ENCODE peak calls at places on chromosomes 4 and X, in ten cellular contexts. R is anterior cingulate cortex, X is GM12878, S is SW480, F is GM12891, Q is HEK293T, A is MM.1S, K is islet precursor cell, J is IMR-90, P is H7. I is an unnamed sample.

GRCh38 chrX:68748030-68748429 is 80.8 kb upstream of the EFNB1 start:
- DNase-seq in J (no peak), S (no peak), Q (no peak), K (no peak), X (no peak), R (no peak), F (no peak), A (no peak), P (no peak), I (no peak)

GRCh38 chr4:7110546-7110945 is 42.7 kb upstream of the GRPEL1 start:
- DNase-seq in F (no peak), S (no peak), R (no peak), Q (no peak), J (no peak), X (no peak), P (no peak), A (no peak), K (no peak), I (no peak)

GRCh38 chrX:39309721-39310152 is 508.5 kb downstream of the MID1IP1 start:
- DNase-seq in R (no peak), J (no peak), P (no peak), A (no peak), S (peak; percentile 51), K (peak; percentile 84), X (no peak), F (no peak), Q (no peak), I (peak; percentile 8)

GRCh38 chrX:133970021-133970550 is 15.3 kb downstream of the GPC3 start:
- DNase-seq in A (no peak), K (peak; percentile 73), J (no peak), Q (no peak), S (no peak), P (peak; percentile 10), F (no peak), X (no peak), R (no peak), I (no peak)

GRCh38 chrX:1767026-1767425 is 152.2 kb downstream of the ASMT start:
- DNase-seq in R (peak; percentile 50), X (no peak), P (peak; percentile 53), Q (no peak), A (no peak), J (no peak), F (no peak), S (no peak), K (no peak), I (no peak)

GRCh38 chrX:123169247-123169901 is 14.7 kb upstream of the GRIA3 start:
- DNase-seq in R (no peak), X (no peak), F (no peak), S (peak; percentile 1), P (no peak), A (no peak), Q (no peak), K (no peak), J (no peak), I (peak; percentile 23)

GRCh38 chr4:87375719-87376291 is 15.2 kb downstream of the HSD17B11 start:
- DNase-seq in X (no peak), Q (peak; percentile 46), P (peak; percentile 27), J (peak; percentile 88), R (no peak), A (peak; percentile 45), S (peak; percentile 40), F (no peak), K (no peak), I (peak; percentile 79)

GRCh38 chr4:107863850-107864371 is 39.2 kb downstream of the SGMS2 start:
- DNase-seq in J (peak; percentile 51), S (peak; percentile 26), K (no peak), Q (peak; percentile 22), P (no peak), A (no peak), R (no peak), X (no peak), F (no peak), I (peak; percentile 50)

GRCh38 chr4:13142191-13142590 is 341.9 kb downstream of the RAB28 start:
- DNase-seq in Q (no peak), X (no peak), P (no peak), J (no peak), A (no peak), F (no peak), K (no peak), R (no peak), S (no peak), I (no peak)

GRCh38 chr4:52966781-52967180 is 104.7 kb downstream of the RASL11B start:
- DNase-seq in P (no peak), X (no peak), R (no peak), F (no peak), S (no peak), J (no peak), Q (no peak), K (no peak), A (no peak), I (peak; percentile 24)

GRCh38 chr4:89469930-89470375 is 162.4 kb upstream of the GPRIN3 start:
- DNase-seq in A (peak; percentile 50), P (no peak), F (no peak), J (peak; percentile 98), S (peak; percentile 25), K (no peak), Q (no peak), R (no peak), X (peak; percentile 25), I (peak; percentile 89)

GRCh38 chrX:22220941-22221340 is 51.8 kb upstream of the CBLL2 start:
- DNase-seq in Q (no peak), P (no peak), K (peak; percentile 60), J (peak; percentile 88), F (no peak), X (no peak), R (no peak), S (peak; percentile 5), A (no peak), I (peak; percentile 81)

GRCh38 chr4:40328383-40328782 is 6.8 kb upstream of the CHRNA9 start:
- DNase-seq in S (no peak), R (no peak), P (no peak), X (no peak), F (no peak), K (no peak), A (no peak), J (no peak), Q (no peak), I (no peak)

GRCh38 chrX:66602381-66602938 is 36.4 kb downstream of the EDA2R start:
- DNase-seq in S (no peak), X (no peak), Q (no peak), R (peak; percentile 3), A (no peak), J (no peak), F (no peak), K (no peak), P (no peak), I (no peak)

GRCh38 chr4:121375262-121375661 is 5.6 kb downstream of the QRFPR start:
- DNase-seq in A (no peak), F (no peak), X (no peak), S (peak; percentile 1), P (no peak), R (no peak), J (no peak), K (no peak), Q (no peak), I (peak; percentile 3)

GRCh38 chr4:141417387-141417786 is 196.7 kb downstream of the ZNF330 start:
- DNase-seq in R (no peak), A (no peak), Q (no peak), F (no peak), P (no peak), X (no peak), S (no peak), J (peak; percentile 73), K (no peak), I (peak; percentile 73)

GRCh38 chr4:140085062-140085622 is 68.8 kb downstream of the MAML3 start:
- DNase-seq in A (no peak), F (no peak), X (no peak), S (peak; percentile 69), Q (no peak), P (no peak), J (peak; percentile 56), R (no peak), K (peak; percentile 98), I (peak; percentile 54)

GRCh38 chr4:52949336-52949735 is 87.2 kb downstream of the RASL11B start:
- DNase-seq in R (no peak), K (no peak), Q (no peak), P (no peak), F (no peak), X (no peak), J (no peak), A (no peak), S (no peak), I (no peak)

GRCh38 chr4:108979754-108980153 is 216.9 kb upstream of the ETNPPL start:
- DNase-seq in F (no peak), X (no peak), Q (no peak), J (no peak), S (no peak), P (peak; percentile 13), R (no peak), A (no peak), K (no peak), I (no peak)

GRCh38 chr4:141140271-141141205 is 7.3 kb upstream of the RNF150 start:
- DNase-seq in R (no peak), Q (no peak), F (no peak), J (no peak), P (no peak), S (no peak), K (no peak), A (no peak), X (no peak), I (no peak)

GRCh38 chr4:108155373-108155772 is 13.4 kb downstream of the LEF1 start:
- DNase-seq in X (no peak), S (no peak), Q (no peak), A (no peak), K (peak; percentile 68), J (peak; percentile 8), R (no peak), P (peak; percentile 65), F (no peak), I (no peak)

GRCh38 chr4:70895405-70895804 is 6.8 kb upstream of the MOB1B start:
- DNase-seq in P (no peak), S (peak; percentile 25), F (no peak), R (peak; percentile 3), X (no peak), K (no peak), J (no peak), A (no peak), Q (no peak), I (peak; percentile 51)

GRCh38 chr4:77818667-77819408 is at the start of gene CNOT6L:
- DNase-seq in F (peak; percentile 30), Q (peak; percentile 27), A (peak; percentile 82), K (peak; percentile 89), S (peak; percentile 58), X (no peak), J (peak; percentile 73), P (peak; percentile 72), R (peak; percentile 74), I (peak; percentile 72)

GRCh38 chrX:65667503-65668355 is at the start of gene MSN:
- DNase-seq in K (peak; percentile 81), R (peak; percentile 12), X (no peak), S (peak; percentile 70), A (peak; percentile 70), P (peak; percentile 84), F (peak; percentile 40), Q (peak; percentile 53), J (peak; percentile 35), I (peak; percentile 77)

I was measured in EH.